ENCODE peak calls at places on chromosomes 5 and 9, in five cellular contexts. B is mesendoderm, Y is IMR-90, D is mesenchymal stem cell, E is H1. A is an unnamed sample.

GRCh38 chr9:71767421-71768321 is 642 bp downstream of the CEMIP2 start:
- DNase-seq in B (peak; percentile 63), Y (peak; percentile 26), D (peak; percentile 43), E (peak; percentile 63), A (no peak)

GRCh38 chr5:67010684-67011409 is 185.8 kb downstream of the CD180 start:
- DNase-seq in B (no peak), Y (peak; percentile 94), D (no peak), E (no peak), A (no peak)

GRCh38 chr5:52725065-52725746 is 62.5 kb upstream of the ITGA1 start:
- DNase-seq in B (no peak), Y (peak; percentile 12), D (peak; percentile 65), E (no peak), A (peak; percentile 58)

GRCh38 chr5:108884736-108885135 is 137.0 kb downstream of the FER start:
- DNase-seq in B (peak; percentile 27), Y (peak; percentile 68), D (peak; percentile 85), E (no peak), A (no peak)

GRCh38 chr9:90307177-90307833 is 335.3 kb downstream of the DIRAS2 start:
- DNase-seq in B (no peak), Y (no peak), D (no peak), E (no peak), A (peak; percentile 66)

GRCh38 chr5:82422751-82423181 is 144.6 kb upstream of the RPS23 start:
- DNase-seq in B (no peak), Y (no peak), D (no peak), E (no peak), A (no peak)

GRCh38 chr5:33736510-33736909 is 155.3 kb downstream of the ADAMTS12 start:
- DNase-seq in B (no peak), Y (peak; percentile 95), D (peak; percentile 99), E (no peak), A (peak; percentile 38)

GRCh38 chr5:170571331-170571731 is 67.5 kb downstream of the KCNIP1 start:
- DNase-seq in B (peak; percentile 40), Y (peak; percentile 52), D (peak; percentile 86), E (no peak), A (no peak)

GRCh38 chr9:88998911-88999310 is 7.6 kb downstream of the S1PR3 start:
- DNase-seq in B (no peak), Y (no peak), D (peak; percentile 62), E (peak; percentile 31), A (no peak)

GRCh38 chr5:159038907-159039306 is 60.8 kb downstream of the EBF1 start:
- DNase-seq in B (no peak), Y (peak; percentile 90), D (peak; percentile 90), E (no peak), A (no peak)

GRCh38 chr5:7878381-7878873 is 9.5 kb downstream of the MTRR start:
- DNase-seq in B (no peak), Y (peak; percentile 76), D (no peak), E (no peak), A (no peak)

GRCh38 chr5:61603211-61603908 is 271.3 kb downstream of the ZSWIM6 start:
- DNase-seq in B (peak; percentile 14), Y (no peak), D (peak; percentile 17), E (no peak), A (no peak)

GRCh38 chr5:163548649-163549048 is 43.2 kb downstream of the MAT2B start:
- DNase-seq in B (no peak), Y (no peak), D (no peak), E (no peak), A (no peak)

GRCh38 chr9:92970467-92970923 is 23.2 kb downstream of the FGD3 start:
- DNase-seq in B (peak; percentile 87), Y (peak; percentile 4), D (no peak), E (peak; percentile 55), A (no peak)

GRCh38 chr9:131043097-131043496 is 34.1 kb downstream of the LAMC3 start:
- DNase-seq in B (peak; percentile 51), Y (no peak), D (peak; percentile 58), E (no peak), A (no peak)

GRCh38 chr9:133715295-133715865 is 22.8 kb downstream of the SARDH start:
- DNase-seq in B (no peak), Y (peak; percentile 58), D (peak; percentile 85), E (no peak), A (no peak)

GRCh38 chr9:137731947-137732813 is 113.4 kb downstream of the EHMT1 start:
- DNase-seq in B (peak; percentile 95), Y (no peak), D (no peak), E (no peak), A (no peak)

GRCh38 chr9:83061036-83061435 is 1.9 kb downstream of the RASEF start:
- DNase-seq in B (peak; percentile 2), Y (peak; percentile 6), D (no peak), E (no peak), A (no peak)

GRCh38 chr5:171272996-171273970 is 35.8 kb upstream of the TLX3 start:
- DNase-seq in B (peak; percentile 85), Y (peak; percentile 40), D (peak; percentile 16), E (no peak), A (peak; percentile 82)

GRCh38 chr5:178149199-178149932 is 4.3 kb downstream of the NHP2 start:
- DNase-seq in B (no peak), Y (peak; percentile 19), D (no peak), E (no peak), A (no peak)

GRCh38 chr5:143231426-143231825 is 172.1 kb downstream of the NR3C1 start:
- DNase-seq in B (no peak), Y (peak; percentile 17), D (no peak), E (no peak), A (no peak)

GRCh38 chr9:33660771-33661170 is 134.6 kb upstream of the PRSS3 start:
- DNase-seq in B (no peak), Y (no peak), D (no peak), E (no peak), A (no peak)

GRCh38 chr5:127042593-127042992 is 12.2 kb upstream of the MARCHF3 start:
- DNase-seq in B (peak; percentile 11), Y (peak; percentile 49), D (no peak), E (no peak), A (no peak)

GRCh38 chr9:88837731-88838130 is 153.5 kb upstream of the S1PR3 start:
- DNase-seq in B (no peak), Y (peak; percentile 39), D (no peak), E (no peak), A (no peak)

GRCh38 chr5:142735323-142736246 is 34.6 kb upstream of the ARHGAP26 start:
- DNase-seq in B (no peak), Y (no peak), D (no peak), E (no peak), A (no peak)

GRCh38 chr9:6873862-6874261 is 116.1 kb downstream of the KDM4C start:
- DNase-seq in B (no peak), Y (peak; percentile 56), D (peak; percentile 2), E (no peak), A (no peak)

GRCh38 chr5:40288791-40289475 is 390.8 kb upstream of the PTGER4 start:
- DNase-seq in B (peak; percentile 19), Y (no peak), D (peak; percentile 10), E (no peak), A (no peak)

GRCh38 chr5:101977729-101978345 is 318.2 kb downstream of the SLCO4C1 start:
- DNase-seq in B (peak; percentile 71), Y (peak; percentile 13), D (peak; percentile 65), E (no peak), A (peak; percentile 73)

GRCh38 chr5:103014983-103015382 is 105.0 kb downstream of the GIN1 start:
- DNase-seq in B (no peak), Y (peak; percentile 78), D (peak; percentile 69), E (no peak), A (no peak)

GRCh38 chr9:74122661-74123060 is 374.5 kb upstream of the RORB start:
- DNase-seq in B (no peak), Y (no peak), D (no peak), E (no peak), A (no peak)

GRCh38 chr9:94920439-94920951 is 194.0 kb downstream of the AOPEP start:
- DNase-seq in B (peak; percentile 79), Y (peak; percentile 63), D (peak; percentile 82), E (no peak), A (peak; percentile 32)

GRCh38 chr9:18268381-18268780 is 205.6 kb upstream of the ADAMTSL1 start:
- DNase-seq in B (peak; percentile 78), Y (peak; percentile 74), D (peak; percentile 23), E (no peak), A (no peak)

GRCh38 chr9:18261143-18261542 is 212.8 kb upstream of the ADAMTSL1 start:
- DNase-seq in B (no peak), Y (no peak), D (peak; percentile 14), E (no peak), A (no peak)

GRCh38 chr9:18260527-18260926 is 213.4 kb upstream of the ADAMTSL1 start:
- DNase-seq in B (no peak), Y (no peak), D (peak; percentile 17), E (no peak), A (no peak)

GRCh38 chr9:18263367-18263766 is 210.6 kb upstream of the ADAMTSL1 start:
- DNase-seq in B (peak; percentile 35), Y (no peak), D (no peak), E (no peak), A (no peak)
- H3K4me2 ChIP-seq in B (no peak overlapping the region), Y (no peak overlapping the region), D (no peak overlapping the region), E (no peak overlapping the region), A (no peak overlapping the region)

DNA sequence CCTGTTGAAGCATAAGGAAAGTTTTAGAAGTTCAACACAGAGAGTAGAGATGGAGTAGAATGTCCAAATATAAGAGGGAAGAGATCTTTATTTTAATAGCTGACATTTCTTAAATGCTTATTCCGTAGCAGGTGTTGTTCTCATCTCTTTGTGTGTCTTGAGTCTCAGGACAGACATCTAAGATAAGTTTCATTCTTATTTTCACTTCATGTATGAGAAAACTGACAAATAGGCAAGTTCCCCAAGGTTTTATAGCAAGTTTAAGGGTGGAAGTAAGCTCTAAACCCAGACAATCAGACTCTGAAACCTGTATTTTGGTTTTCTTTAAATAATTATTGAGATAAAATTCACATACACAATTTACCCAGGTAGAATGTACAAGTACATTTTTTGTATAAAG is 228.4 kb upstream of the PPP1R2B start:
- DNase-seq in B (no peak), Y (no peak), D (no peak), E (no peak), A (no peak)
- H3K23ac ChIP-seq in B (no peak overlapping the region), Y (no peak overlapping the region), D (no peak overlapping the region), E (no peak overlapping the region), A (no peak overlapping the region)

GRCh38 chr9:125888220-125888619 is 141.0 kb downstream of the PBX3 start:
- DNase-seq in B (peak; percentile 85), Y (peak; percentile 56), D (no peak), E (no peak), A (no peak)
- H3K4me3 ChIP-seq in B (no peak overlapping the region), Y (no peak overlapping the region), D (no peak overlapping the region), E (no peak overlapping the region), A (no peak overlapping the region)

DNA sequence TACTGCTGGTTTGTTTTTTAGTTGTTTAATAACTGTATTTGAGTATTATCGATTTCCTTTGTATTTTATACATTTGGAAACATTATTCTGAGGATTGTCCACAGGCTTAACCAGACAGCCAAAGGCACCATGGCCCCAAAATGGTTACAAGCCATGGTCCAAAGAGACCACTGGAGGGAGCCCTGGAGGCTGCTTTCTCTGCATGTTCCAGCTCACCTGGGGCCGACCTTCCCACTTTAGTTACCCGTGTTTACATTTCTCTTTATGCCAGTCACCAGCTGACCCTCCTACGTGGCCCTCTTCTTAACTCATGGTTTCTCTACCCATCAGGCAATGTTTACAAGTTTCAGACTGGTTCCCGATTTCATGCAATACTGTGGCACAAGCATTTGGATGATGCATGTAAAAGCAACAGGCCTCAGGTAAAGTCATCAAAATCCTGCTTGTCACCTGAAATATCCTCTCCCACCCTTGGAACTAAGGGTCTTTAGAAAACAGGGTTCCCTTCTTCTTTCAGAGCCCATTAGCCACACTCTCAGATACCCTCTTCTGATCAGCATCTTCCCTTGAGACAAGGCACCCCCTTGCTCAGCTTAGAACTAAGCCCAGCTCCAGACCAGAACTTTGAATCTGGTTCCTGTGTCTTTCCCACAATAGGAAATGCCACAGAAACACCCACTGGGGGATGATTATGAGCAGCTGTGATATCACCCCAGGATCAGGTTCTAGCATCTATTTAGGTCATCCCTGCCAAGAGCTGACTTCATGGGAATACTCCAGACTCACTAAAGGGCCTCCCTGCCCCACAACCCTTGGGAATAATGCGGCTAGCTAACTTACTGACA is 49.9 kb upstream of the GARNL3 start:
- DNase-seq in B (peak; percentile 68), Y (peak; percentile 89), D (peak; percentile 51), E (peak; percentile 75), A (peak; percentile 84)
- H3K4me2 ChIP-seq in B (no peak overlapping the region), Y (no peak overlapping the region), D (no peak overlapping the region), E (no peak overlapping the region), A (no peak overlapping the region)

A was measured in trophoblast cell.